ENCODE peak calls at places on chromosomes 5 and 9, in four cellular contexts. One of them, this sample, is unnamed. For H3K4me1, the result is how much of the 10 kb centered on the place peaks cover.

GRCh38 chr5:2656186-2656585 is 95.3 kb downstream of the IRX2 start:
- DNase-seq in BE2C: no peak
- DNase-seq in GM23248: peak
- DNase-seq in aorta: no peak
- DNase-seq in this sample: no peak

GRCh38 chr5:55519001-55519400 is 15.8 kb downstream of the PLPP1 start:
- DNase-seq in GM23248: no peak
- DNase-seq in BE2C: no peak
- DNase-seq in aorta: no peak
- DNase-seq in this sample: no peak

GRCh38 chr9:9792144-9792857 is 820.5 kb downstream of the PTPRD start:
- DNase-seq in BE2C: no peak
- DNase-seq in aorta: no peak
- DNase-seq in GM23248: no peak
- DNase-seq in this sample: no peak

GRCh38 chr5:140480310-140481014 is 67.0 kb upstream of the EIF4EBP3 start:
- DNase-seq in aorta: no peak
- DNase-seq in GM23248: peak
- DNase-seq in BE2C: no peak
- DNase-seq in this sample: no peak

GRCh38 chr9:34522091-34522887 is 501 bp downstream of the ENHO start:
- DNase-seq in BE2C: no peak
- DNase-seq in aorta: no peak
- DNase-seq in GM23248: peak
- DNase-seq in this sample: peak

GRCh38 chr9:90861826-90862740 is 60.5 kb downstream of the SYK start:
- DNase-seq in aorta: no peak
- DNase-seq in GM23248: no peak
- DNase-seq in BE2C: no peak
- DNase-seq in this sample: no peak

GRCh38 chr5:173645437-173645807 is 29.0 kb upstream of the BOD1 start:
- DNase-seq in aorta: no peak
- DNase-seq in BE2C: no peak
- DNase-seq in GM23248: peak
- DNase-seq in this sample: no peak

GRCh38 chr9:109781541-109782197 is 1.7 kb downstream of the PALM2AKAP2 start:
- DNase-seq in BE2C: no peak
- DNase-seq in aorta: no peak
- DNase-seq in GM23248: peak
- DNase-seq in this sample: no peak

GRCh38 chr5:27158171-27158570 is 119.8 kb upstream of the CDH9 start:
- DNase-seq in aorta: no peak
- DNase-seq in GM23248: no peak
- DNase-seq in BE2C: no peak
- DNase-seq in this sample: no peak

GRCh38 chr9:121235512-121235911 is 32.5 kb upstream of the GSN start:
- DNase-seq in BE2C: no peak
- DNase-seq in GM23248: no peak
- DNase-seq in aorta: no peak
- DNase-seq in this sample: no peak

GRCh38 chr5:146344155-146345118 is 5.8 kb downstream of the POU4F3 start:
- DNase-seq in BE2C: no peak
- DNase-seq in aorta: no peak
- DNase-seq in GM23248: no peak
- DNase-seq in this sample: no peak

GRCh38 chr5:136246632-136247031 is 53.7 kb upstream of the SMIM32 start:
- DNase-seq in BE2C: no peak
- DNase-seq in aorta: no peak
- DNase-seq in GM23248: no peak
- DNase-seq in this sample: no peak

GRCh38 chr9:83538172-83538889 is at the start of gene FRMD3:
- DNase-seq in aorta: peak
- DNase-seq in GM23248: peak
- DNase-seq in BE2C: peak
- DNase-seq in this sample: peak

GRCh38 chr5:154477382-154478223 is 424 bp downstream of the HAND1 start:
- DNase-seq in GM23248: peak
- DNase-seq in BE2C: peak
- DNase-seq in aorta: no peak
- DNase-seq in this sample: no peak

GRCh38 chr9:4301971-4302427 is 2.1 kb upstream of the GLIS3 start:
- DNase-seq in BE2C: no peak
- DNase-seq in aorta: peak
- DNase-seq in GM23248: peak
- DNase-seq in this sample: peak

GRCh38 chr5:124195416-124195815 is 551.0 kb downstream of the ZNF608 start:
- DNase-seq in aorta: no peak
- DNase-seq in BE2C: peak
- DNase-seq in GM23248: no peak
- DNase-seq in this sample: no peak

GRCh38 chr5:139682016-139682975 is 34.1 kb downstream of the CXXC5 start:
- DNase-seq in aorta: no peak
- DNase-seq in GM23248: no peak
- DNase-seq in BE2C: no peak
- DNase-seq in this sample: no peak

GRCh38 chr5:67066815-67067214 is 129.8 kb downstream of the CD180 start:
- DNase-seq in BE2C: no peak
- DNase-seq in aorta: no peak
- DNase-seq in GM23248: peak
- DNase-seq in this sample: no peak

GRCh38 chr9:133239533-133240090 is 30.6 kb upstream of the OBP2B start:
- DNase-seq in aorta: peak
- DNase-seq in BE2C: no peak
- DNase-seq in GM23248: no peak
- DNase-seq in this sample: no peak

DNA sequence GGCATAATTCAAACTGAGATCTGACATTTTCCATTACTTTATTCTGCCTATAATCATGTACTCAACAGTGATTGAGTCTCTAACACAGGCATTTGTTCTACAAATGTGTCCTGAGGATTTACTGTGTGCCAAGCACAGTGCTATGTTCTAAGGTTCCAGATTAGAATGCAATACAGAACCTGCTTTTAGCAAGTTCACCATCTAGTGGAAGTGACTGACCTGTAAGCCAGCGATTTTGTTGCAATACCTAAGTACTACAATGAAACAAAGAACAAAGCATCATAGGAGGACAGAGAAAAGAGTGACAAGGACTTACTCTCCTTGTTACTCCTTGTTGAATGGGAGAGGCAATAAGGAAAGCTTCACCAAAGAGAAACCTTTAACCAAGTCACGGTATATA is 348.1 kb downstream of the ELAVL2 start:
- DNase-seq in GM23248: no peak
- DNase-seq in BE2C: no peak
- DNase-seq in aorta: no peak
- DNase-seq in this sample: no peak
- H3K4me1 ChIP-seq in GM23248: under half
- H3K4me1 ChIP-seq in BE2C: under half
- H3K4me1 ChIP-seq in aorta: under half
- H3K4me1 ChIP-seq in this sample: under half

GRCh38 chr5:134139891-134140469 is 25.5 kb downstream of the TCF7 start:
- DNase-seq in BE2C: no peak
- DNase-seq in aorta: no peak
- DNase-seq in GM23248: no peak
- DNase-seq in this sample: peak
- H3K4me1 ChIP-seq in BE2C: under half
- H3K4me1 ChIP-seq in aorta: under half
- H3K4me1 ChIP-seq in GM23248: under half
- H3K4me1 ChIP-seq in this sample: under half

DNA sequence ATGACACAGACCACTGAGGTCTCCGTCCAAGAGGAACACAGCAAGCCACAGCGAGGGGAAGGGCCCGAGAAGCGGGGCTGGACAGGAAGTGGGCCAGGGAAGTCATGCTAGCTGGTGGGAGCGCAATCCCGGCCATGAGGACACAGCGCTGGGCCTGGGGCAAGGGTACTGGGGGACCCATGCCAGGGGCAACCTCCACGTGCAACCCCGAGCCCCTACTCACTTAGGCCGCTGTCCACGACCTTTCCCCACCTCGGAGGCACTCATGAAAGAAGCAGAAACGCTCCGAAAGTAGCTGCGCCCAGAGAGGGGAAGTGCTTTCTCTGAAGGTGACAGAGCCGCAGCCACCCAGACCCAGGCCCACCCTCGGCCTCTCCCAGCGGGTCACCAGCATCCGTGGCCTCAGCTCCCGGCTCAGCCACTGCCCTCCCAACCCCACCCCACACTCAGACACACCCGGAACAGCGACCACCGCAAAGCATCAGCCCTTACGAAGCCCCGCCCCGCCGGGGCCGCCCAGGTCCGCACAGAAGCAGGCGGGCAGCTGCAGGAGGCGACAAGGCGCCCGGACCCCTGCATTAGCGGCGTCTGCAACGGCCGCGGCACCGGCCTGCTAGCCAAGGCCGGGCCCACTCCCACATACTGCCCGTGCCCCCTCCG is 782 bp downstream of the BICD2 start:
- DNase-seq in aorta: peak
- DNase-seq in BE2C: peak
- DNase-seq in GM23248: peak
- DNase-seq in this sample: no peak
- H3K4me1 ChIP-seq in aorta: under half
- H3K4me1 ChIP-seq in BE2C: under half
- H3K4me1 ChIP-seq in GM23248: under half
- H3K4me1 ChIP-seq in this sample: under half

GRCh38 chr9:113597390-113598241 is 134.1 kb downstream of the RGS3 start:
- DNase-seq in BE2C: no peak
- DNase-seq in aorta: peak
- DNase-seq in GM23248: no peak
- DNase-seq in this sample: no peak
- H3K4me1 ChIP-seq in BE2C: under half
- H3K4me1 ChIP-seq in aorta: under half
- H3K4me1 ChIP-seq in GM23248: half or more
- H3K4me1 ChIP-seq in this sample: under half

GRCh38 chr9:136193891-136194279 is 11.0 kb downstream of the LHX3 start:
- DNase-seq in BE2C: no peak
- DNase-seq in aorta: no peak
- DNase-seq in GM23248: no peak
- DNase-seq in this sample: no peak

GRCh38 chr9:136191549-136192286 is 13.2 kb downstream of the LHX3 start:
- DNase-seq in BE2C: no peak
- DNase-seq in GM23248: no peak
- DNase-seq in aorta: no peak
- DNase-seq in this sample: no peak

GRCh38 chr9:136192289-136193126 is 12.4 kb downstream of the LHX3 start:
- DNase-seq in BE2C: no peak
- DNase-seq in GM23248: peak
- DNase-seq in aorta: no peak
- DNase-seq in this sample: no peak

GRCh38 chr9:136194540-136194939 is 10.4 kb downstream of the LHX3 start:
- DNase-seq in GM23248: no peak
- DNase-seq in BE2C: no peak
- DNase-seq in aorta: no peak
- DNase-seq in this sample: no peak

GRCh38 chr9:136193127-136193890 is 11.6 kb downstream of the LHX3 start:
- DNase-seq in BE2C: no peak
- DNase-seq in GM23248: no peak
- DNase-seq in aorta: no peak
- DNase-seq in this sample: no peak
- H3K4me1 ChIP-seq in BE2C: under half
- H3K4me1 ChIP-seq in GM23248: under half
- H3K4me1 ChIP-seq in aorta: under half
- H3K4me1 ChIP-seq in this sample: under half

GRCh38 chr9:130129425-130130061 is 42.7 kb upstream of the NCS1 start:
- DNase-seq in BE2C: no peak
- DNase-seq in GM23248: no peak
- DNase-seq in aorta: no peak
- DNase-seq in this sample: no peak
- H3K4me1 ChIP-seq in BE2C: under half
- H3K4me1 ChIP-seq in GM23248: under half
- H3K4me1 ChIP-seq in aorta: under half
- H3K4me1 ChIP-seq in this sample: under half

DNA sequence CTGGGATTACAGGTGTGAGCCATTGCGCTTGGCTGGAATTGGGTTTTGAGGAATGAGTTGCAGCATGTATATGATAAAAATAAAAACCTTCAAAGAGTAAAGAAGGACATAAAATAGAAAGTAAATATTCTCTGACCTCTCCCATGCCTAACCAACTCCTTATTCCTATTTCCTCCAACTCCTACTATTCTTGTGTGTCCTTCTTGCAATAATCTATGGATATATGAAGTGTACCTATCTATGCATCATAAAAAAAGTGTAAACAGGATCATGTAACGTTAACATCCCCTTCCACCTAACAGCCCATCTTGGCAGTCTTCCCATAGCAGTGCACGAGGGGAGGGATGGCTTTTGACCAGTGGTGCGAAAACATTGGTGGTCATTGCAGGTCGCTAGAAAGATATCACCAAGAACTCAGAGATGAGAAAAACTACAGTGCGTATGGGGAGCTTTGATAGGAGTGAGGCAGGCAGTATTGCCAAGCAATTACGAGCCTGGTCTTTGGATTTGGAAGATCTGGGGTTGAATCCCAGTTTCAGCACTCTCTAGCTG is 69.9 kb downstream of the PPARGC1B start:
- DNase-seq in BE2C: no peak
- DNase-seq in GM23248: no peak
- DNase-seq in aorta: peak
- DNase-seq in this sample: no peak
- H3K4me1 ChIP-seq in BE2C: under half
- H3K4me1 ChIP-seq in GM23248: under half
- H3K4me1 ChIP-seq in aorta: under half
- H3K4me1 ChIP-seq in this sample: under half

This sample was measured in testis.